ENCODE peak calls at places on chromosomes 13 and 19, in seven cellular contexts. Z is mesenchymal stem cell, B is mesendoderm, I is IMR-90, Y is neuronal stem cell, Q is trophoblast cell, W is H1. X is an unnamed sample.

GRCh38 chr19:36113895-36114762 is 546 bp downstream of the POLR2I start:
- DNase-seq in Z (peak), B (peak), I (peak), Y (no peak), Q (no peak), W (no peak), X (peak)

GRCh38 chr19:32748497-32748896 is 28.9 kb downstream of the TDRD12 start:
- DNase-seq in Z (no peak), B (peak), I (no peak), Y (no peak), Q (no peak), W (no peak), X (no peak)

GRCh38 chr19:30313353-30313750 is 58.8 kb upstream of the ZNF536 start:
- DNase-seq in Z (no peak), B (no peak), I (no peak), Y (no peak), Q (no peak), W (no peak), X (no peak)

GRCh38 chr19:4518345-4519171 is at the start of gene PLIN4:
- DNase-seq in Z (no peak), B (no peak), I (peak), Y (no peak), Q (no peak), W (no peak), X (peak)

GRCh38 chr19:4077800-4078683 is 11.3 kb upstream of the ZBTB7A start:
- DNase-seq in Z (peak), B (peak), I (no peak), Y (no peak), Q (no peak), W (no peak), X (no peak)

GRCh38 chr13:26425439-26426358 is 131.8 kb upstream of the WASF3 start:
- DNase-seq in Z (peak), B (no peak), I (peak), Y (no peak), Q (no peak), W (no peak), X (no peak)

GRCh38 chr19:3868770-3869456 is at the start of gene ZFR2:
- DNase-seq in Z (no peak), B (peak), I (no peak), Y (no peak), Q (no peak), W (no peak), X (peak)

GRCh38 chr13:100550433-100550832 is 38.2 kb downstream of the GGACT start:
- DNase-seq in Z (peak), B (no peak), I (peak), Y (no peak), Q (no peak), W (no peak), X (no peak)

GRCh38 chr13:35191883-35192282 is 249.8 kb downstream of the NBEA start:
- DNase-seq in Z (no peak), B (no peak), I (no peak), Y (no peak), Q (no peak), W (no peak), X (no peak)

GRCh38 chr19:53365899-53366493 is 491 bp downstream of the ZNF525 start:
- DNase-seq in Z (no peak), B (no peak), I (no peak), Y (no peak), Q (peak), W (no peak), X (no peak)

GRCh38 chr13:45119469-45119989 is 781 bp upstream of the GTF2F2 start:
- DNase-seq in Z (peak), B (no peak), I (peak), Y (no peak), Q (no peak), W (no peak), X (no peak)

GRCh38 chr13:74131206-74131605 is 3.0 kb downstream of the KLF12 start:
- DNase-seq in Z (peak), B (no peak), I (no peak), Y (no peak), Q (no peak), W (no peak), X (no peak)

GRCh38 chr13:94433055-94433947 is 46.2 kb downstream of the DCT start:
- DNase-seq in Z (no peak), B (peak), I (no peak), Y (no peak), Q (peak), W (peak), X (peak)

GRCh38 chr19:32674153-32674958 is 624 bp downstream of the ANKRD27 start:
- DNase-seq in Z (no peak), B (no peak), I (no peak), Y (peak), Q (no peak), W (no peak), X (no peak)

GRCh38 chr19:17420267-17420924 is 549 bp downstream of the MVB12A start:
- DNase-seq in Z (peak), B (peak), I (no peak), Y (no peak), Q (peak), W (no peak), X (peak)

GRCh38 chr13:64234255-64234654 is 2818.6 kb upstream of the PCDH20 start:
- DNase-seq in Z (peak), B (no peak), I (peak), Y (no peak), Q (no peak), W (no peak), X (no peak)

GRCh38 chr13:28492527-28493367 is 2.2 kb downstream of the FLT1 start:
- DNase-seq in Z (peak), B (peak), I (no peak), Y (peak), Q (peak), W (no peak), X (no peak)

GRCh38 chr13:29763426-29764180 is 86.8 kb downstream of the UBL3 start:
- DNase-seq in Z (no peak), B (no peak), I (no peak), Y (no peak), Q (no peak), W (no peak), X (no peak)

GRCh38 chr19:42199440-42200115 is 17.9 kb downstream of the DEDD2 start:
- DNase-seq in Z (no peak), B (peak), I (no peak), Y (no peak), Q (no peak), W (no peak), X (peak)

GRCh38 chr13:30857636-30858035 is 48.4 kb upstream of the MEDAG start:
- DNase-seq in Z (no peak), B (no peak), I (no peak), Y (no peak), Q (no peak), W (no peak), X (no peak)

GRCh38 chr19:18736415-18737336 is 53.2 kb downstream of the CRTC1 start:
- DNase-seq in Z (no peak), B (no peak), I (no peak), Y (no peak), Q (no peak), W (no peak), X (no peak)

GRCh38 chr19:2249880-2250764 is 999 bp downstream of the AMH start:
- DNase-seq in Z (no peak), B (no peak), I (no peak), Y (no peak), Q (no peak), W (no peak), X (no peak)

GRCh38 chr19:55647732-55648656 is at the start of gene CCDC106:
- DNase-seq in Z (peak), B (peak), I (peak), Y (peak), Q (no peak), W (no peak), X (peak)

GRCh38 chr19:46913852-46914430 is 53.1 kb downstream of the ARHGAP35 start:
- DNase-seq in Z (peak), B (no peak), I (peak), Y (no peak), Q (no peak), W (no peak), X (no peak)

GRCh38 chr13:67574320-67575233 is 344.4 kb upstream of the PCDH9 start:
- DNase-seq in Z (peak), B (peak), I (peak), Y (no peak), Q (no peak), W (no peak), X (no peak)

GRCh38 chr13:109787135-109787954 is 962 bp upstream of the IRS2 start:
- DNase-seq in Z (peak), B (peak), I (peak), Y (peak), Q (peak), W (no peak), X (peak)

GRCh38 chr19:8304841-8305621 is 3.1 kb downstream of the CD320 start:
- DNase-seq in Z (no peak), B (peak), I (no peak), Y (peak), Q (peak), W (no peak), X (peak)

GRCh38 chr19:9967326-9967725 is 31.0 kb upstream of the OLFM2 start:
- DNase-seq in Z (no peak), B (no peak), I (peak), Y (no peak), Q (no peak), W (no peak), X (no peak)

GRCh38 chr19:38727868-38728660 is 16.2 kb downstream of the CAPN12 start:
- DNase-seq in Z (peak), B (peak), I (no peak), Y (no peak), Q (no peak), W (no peak), X (no peak)

GRCh38 chr13:54705738-54706137 is 1677.1 kb downstream of the OLFM4 start:
- DNase-seq in Z (no peak), B (peak), I (no peak), Y (peak), Q (no peak), W (no peak), X (no peak)

DNA sequence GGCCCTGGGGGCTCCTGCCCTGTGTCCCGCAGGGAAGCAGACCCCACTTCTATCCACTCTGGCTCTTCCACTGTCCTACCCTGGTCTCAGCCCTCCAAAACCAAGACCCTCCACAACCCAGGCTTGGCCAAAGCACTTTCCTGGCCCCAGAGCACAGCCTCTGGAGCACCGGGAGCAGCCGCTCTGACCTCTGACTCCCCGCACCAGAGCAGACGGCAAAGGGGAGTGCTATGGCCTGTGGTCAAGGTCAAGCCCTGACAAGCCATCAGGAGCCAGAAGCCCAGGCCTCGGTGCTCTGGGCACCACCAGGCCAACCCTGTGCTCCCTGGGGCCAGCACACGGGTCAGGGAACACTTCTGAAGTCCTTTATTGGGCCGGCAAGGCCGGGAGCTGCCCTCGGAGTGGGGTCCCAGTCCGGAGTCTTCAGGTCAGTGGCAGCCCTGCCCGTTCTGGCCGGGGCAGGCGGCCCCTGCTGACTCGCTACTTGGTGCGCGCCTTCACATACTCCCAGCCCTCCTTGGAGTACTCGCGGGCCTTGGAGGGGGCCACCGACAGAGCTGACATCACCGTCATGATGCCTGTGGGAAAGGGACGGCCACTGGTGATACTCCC is 2.1 kb downstream of the MICOS13 start:
- DNase-seq in Z (no peak), B (no peak), I (no peak), Y (no peak), Q (no peak), W (no peak), X (no peak)
- H3K18ac ChIP-seq in Z (no peak), B (no peak), I (no peak), Y (no peak), Q (no peak), W (no peak), X (no peak)

DNA sequence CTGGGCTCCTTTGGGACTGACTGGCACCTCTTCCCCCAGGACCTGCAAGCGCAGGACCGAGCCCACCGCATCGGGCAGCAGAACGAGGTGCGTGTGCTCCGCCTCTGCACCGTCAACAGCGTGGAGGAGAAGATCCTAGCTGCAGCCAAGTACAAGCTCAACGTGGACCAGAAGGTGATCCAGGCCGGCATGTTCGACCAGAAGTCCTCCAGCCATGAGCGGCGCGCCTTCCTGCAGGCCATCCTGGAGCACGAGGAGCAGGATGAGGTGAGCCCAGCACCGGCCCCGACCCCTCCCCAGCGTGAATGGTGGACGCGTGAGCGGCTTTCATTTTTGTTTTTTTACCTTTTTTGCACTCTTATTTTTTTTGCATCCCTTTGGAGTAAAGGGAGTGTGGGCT is 56.0 kb upstream of the LDLR start:
- DNase-seq in Z (no peak), B (no peak), I (no peak), Y (no peak), Q (no peak), W (no peak), X (no peak)
- H3K18ac ChIP-seq in Z (no peak), B (no peak), I (no peak), Y (no peak), Q (no peak), W (no peak), X (no peak)

DNA sequence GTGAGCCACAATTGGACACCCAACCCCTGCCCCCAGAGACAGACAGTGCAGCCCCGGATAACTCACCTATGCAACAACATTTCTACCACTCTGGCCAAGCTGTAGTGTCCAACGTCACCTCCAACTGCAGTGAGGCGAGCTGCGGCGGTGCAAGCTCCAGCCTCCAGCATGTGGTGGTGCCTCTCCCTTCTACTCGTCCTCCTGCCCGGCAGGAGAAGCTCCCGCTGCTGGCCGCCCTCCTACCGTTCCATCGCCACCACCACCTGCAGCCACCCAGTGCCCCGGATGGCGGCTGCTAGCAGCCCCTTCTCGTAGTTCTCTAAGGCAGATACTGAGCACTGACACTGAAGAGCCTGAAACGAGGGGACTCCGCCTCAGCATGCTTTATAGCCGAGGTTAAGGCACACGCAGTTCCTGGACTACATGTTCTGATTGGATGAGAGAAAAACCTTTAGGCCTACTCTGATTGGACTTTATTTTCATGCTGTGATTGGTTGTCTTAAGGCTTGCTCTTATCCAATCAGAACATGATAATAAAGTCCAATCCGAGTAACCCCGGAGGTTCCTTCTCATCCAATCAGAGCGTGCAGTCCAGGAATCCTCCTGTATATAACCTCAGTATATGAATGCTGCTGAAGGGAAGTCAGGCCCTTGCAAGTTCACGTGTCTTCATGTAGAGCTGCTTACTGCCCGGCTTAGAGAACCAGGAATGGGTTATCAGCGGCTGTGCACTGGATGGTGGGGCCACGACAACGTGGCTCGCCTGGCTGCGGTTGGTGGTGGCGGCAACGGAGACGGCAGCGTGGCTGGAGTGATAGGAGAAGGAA is 63.5 kb downstream of the TUBA3C start:
- DNase-seq in Z (no peak), B (no peak), I (no peak), Y (no peak), Q (no peak), W (no peak), X (no peak)
- H3K18ac ChIP-seq in Z (no peak), B (no peak), I (no peak), Y (no peak), Q (no peak), W (no peak), X (no peak)

DNA sequence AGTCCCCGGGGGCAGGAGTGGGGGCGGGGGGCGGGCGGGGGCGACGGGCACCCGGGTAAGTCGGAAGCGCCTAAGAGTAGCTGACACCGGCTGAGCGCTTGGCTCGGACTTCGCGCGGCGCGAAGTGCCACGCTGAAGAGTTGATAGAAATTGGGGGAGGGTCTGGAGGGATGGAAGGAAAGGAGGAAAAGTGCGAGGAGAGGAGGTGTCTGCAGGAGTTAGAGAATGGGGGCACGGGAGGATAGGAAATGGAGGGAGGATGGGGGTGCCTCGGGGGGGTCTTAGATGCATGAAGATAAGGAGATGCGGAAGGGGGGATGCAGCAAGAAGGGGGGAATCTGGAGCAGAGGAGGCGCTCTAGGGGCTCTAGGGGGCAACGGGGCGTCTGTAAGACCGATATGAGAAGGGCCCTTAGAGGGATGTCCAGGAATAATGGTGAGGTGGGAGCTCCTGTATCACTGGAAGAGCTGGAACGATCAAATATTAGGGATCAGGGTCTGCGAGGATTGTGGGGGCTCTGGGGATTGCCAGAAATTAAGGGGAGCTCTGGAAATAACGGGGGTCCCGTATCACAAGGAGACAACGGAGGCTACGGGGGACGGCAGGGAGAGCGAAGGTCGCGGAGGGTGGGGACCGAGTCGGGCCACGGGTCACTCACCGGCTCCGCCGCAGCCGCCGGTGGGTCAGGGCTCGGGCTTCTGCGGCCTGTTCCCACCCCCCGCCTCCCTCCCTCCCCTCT is at the start of gene MYPOP:
- DNase-seq in Z (peak), B (peak), I (no peak), Y (no peak), Q (no peak), W (no peak), X (peak)
- H3K18ac ChIP-seq in Z (peak), B (peak), I (no peak), Y (peak), Q (peak), W (peak), X (no peak)

GRCh38 chr13:23087884-23088283 is 92.9 kb upstream of the SGCG start:
- DNase-seq in Z (no peak), B (peak), I (peak), Y (no peak), Q (peak), W (no peak), X (peak)
- H3K18ac ChIP-seq in Z (no peak), B (no peak), I (no peak), Y (no peak), Q (no peak), W (no peak), X (no peak)

X was measured in H9.